ENCODE peak calls at places on chromosomes 12 and 14, in eight cellular contexts. One of them, this sample, is unnamed. For H3K36me3, the result is how much of the 10 kb centered on the place peaks cover.

GRCh38 chr12:113293100-113293499 is 41.8 kb downstream of the SLC8B1 start:
- DNase-seq in CD8-positive, alpha-beta T cell: no peak
- DNase-seq in HCT116: no peak
- DNase-seq in body of pancreas: no peak
- DNase-seq in right lobe of liver: no peak
- DNase-seq in OCI-LY7: no peak
- DNase-seq in colonic mucosa: no peak
- DNase-seq in SJSA1: no peak
- DNase-seq in this sample: no peak

GRCh38 chr12:87150969-87151662 is 878.1 kb downstream of the C12orf50 start:
- DNase-seq in CD8-positive, alpha-beta T cell: no peak
- DNase-seq in HCT116: no peak
- DNase-seq in body of pancreas: no peak
- DNase-seq in right lobe of liver: peak
- DNase-seq in OCI-LY7: no peak
- DNase-seq in colonic mucosa: no peak
- DNase-seq in SJSA1: no peak
- DNase-seq in this sample: no peak

GRCh38 chr14:105095236-105095805 is 30.1 kb upstream of the GPR132 start:
- DNase-seq in CD8-positive, alpha-beta T cell: no peak
- DNase-seq in HCT116: no peak
- DNase-seq in body of pancreas: no peak
- DNase-seq in right lobe of liver: no peak
- DNase-seq in OCI-LY7: no peak
- DNase-seq in colonic mucosa: no peak
- DNase-seq in SJSA1: no peak
- DNase-seq in this sample: no peak

GRCh38 chr14:36028218-36028617 is 148.3 kb downstream of the PTCSC3 start:
- DNase-seq in CD8-positive, alpha-beta T cell: no peak
- DNase-seq in HCT116: no peak
- DNase-seq in body of pancreas: no peak
- DNase-seq in right lobe of liver: no peak
- DNase-seq in OCI-LY7: peak
- DNase-seq in colonic mucosa: no peak
- DNase-seq in SJSA1: no peak
- DNase-seq in this sample: no peak

GRCh38 chr14:93271111-93271510 is 61.7 kb downstream of the BTBD7 start:
- DNase-seq in CD8-positive, alpha-beta T cell: no peak
- DNase-seq in HCT116: no peak
- DNase-seq in body of pancreas: no peak
- DNase-seq in right lobe of liver: no peak
- DNase-seq in OCI-LY7: no peak
- DNase-seq in colonic mucosa: no peak
- DNase-seq in SJSA1: no peak
- DNase-seq in this sample: no peak

GRCh38 chr12:49809369-49810158 is 18.6 kb downstream of the NCKAP5L start:
- DNase-seq in CD8-positive, alpha-beta T cell: no peak
- DNase-seq in HCT116: no peak
- DNase-seq in body of pancreas: no peak
- DNase-seq in right lobe of liver: no peak
- DNase-seq in OCI-LY7: no peak
- DNase-seq in colonic mucosa: peak
- DNase-seq in SJSA1: peak
- DNase-seq in this sample: peak

GRCh38 chr12:50221228-50222008 is 54.2 kb upstream of the CERS5 start:
- DNase-seq in CD8-positive, alpha-beta T cell: no peak
- DNase-seq in HCT116: no peak
- DNase-seq in body of pancreas: no peak
- DNase-seq in right lobe of liver: no peak
- DNase-seq in OCI-LY7: peak
- DNase-seq in colonic mucosa: no peak
- DNase-seq in SJSA1: no peak
- DNase-seq in this sample: no peak

GRCh38 chr14:34301107-34301734 is 160.8 kb downstream of the SPTSSA start:
- DNase-seq in CD8-positive, alpha-beta T cell: no peak
- DNase-seq in HCT116: peak
- DNase-seq in body of pancreas: peak
- DNase-seq in right lobe of liver: no peak
- DNase-seq in OCI-LY7: peak
- DNase-seq in colonic mucosa: peak
- DNase-seq in SJSA1: no peak
- DNase-seq in this sample: no peak

GRCh38 chr14:23052671-23053070 is 4.6 kb downstream of the CDH24 start:
- DNase-seq in CD8-positive, alpha-beta T cell: no peak
- DNase-seq in HCT116: no peak
- DNase-seq in body of pancreas: no peak
- DNase-seq in right lobe of liver: no peak
- DNase-seq in OCI-LY7: no peak
- DNase-seq in colonic mucosa: no peak
- DNase-seq in SJSA1: no peak
- DNase-seq in this sample: no peak

GRCh38 chr12:6965026-6965661 is 5.3 kb downstream of the PHB2 start:
- DNase-seq in CD8-positive, alpha-beta T cell: peak
- DNase-seq in HCT116: peak
- DNase-seq in body of pancreas: peak
- DNase-seq in right lobe of liver: peak
- DNase-seq in OCI-LY7: peak
- DNase-seq in colonic mucosa: peak
- DNase-seq in SJSA1: peak
- DNase-seq in this sample: peak

GRCh38 chr12:104520242-104520900 is 63.6 kb downstream of the CHST11 start:
- DNase-seq in CD8-positive, alpha-beta T cell: no peak
- DNase-seq in HCT116: no peak
- DNase-seq in body of pancreas: no peak
- DNase-seq in right lobe of liver: no peak
- DNase-seq in OCI-LY7: peak
- DNase-seq in colonic mucosa: no peak
- DNase-seq in SJSA1: no peak
- DNase-seq in this sample: no peak

GRCh38 chr12:95191060-95191696 is 26.1 kb downstream of the FGD6 start:
- DNase-seq in CD8-positive, alpha-beta T cell: no peak
- DNase-seq in HCT116: no peak
- DNase-seq in body of pancreas: no peak
- DNase-seq in right lobe of liver: no peak
- DNase-seq in OCI-LY7: no peak
- DNase-seq in colonic mucosa: no peak
- DNase-seq in SJSA1: no peak
- DNase-seq in this sample: no peak

GRCh38 chr12:77630341-77630740 is 200.4 kb upstream of the NAV3 start:
- DNase-seq in CD8-positive, alpha-beta T cell: no peak
- DNase-seq in HCT116: no peak
- DNase-seq in body of pancreas: no peak
- DNase-seq in right lobe of liver: no peak
- DNase-seq in OCI-LY7: no peak
- DNase-seq in colonic mucosa: no peak
- DNase-seq in SJSA1: no peak
- DNase-seq in this sample: no peak

GRCh38 chr12:131681257-131681620 is 29.7 kb upstream of the SFSWAP start:
- DNase-seq in CD8-positive, alpha-beta T cell: no peak
- DNase-seq in HCT116: no peak
- DNase-seq in body of pancreas: no peak
- DNase-seq in right lobe of liver: no peak
- DNase-seq in OCI-LY7: no peak
- DNase-seq in colonic mucosa: no peak
- DNase-seq in SJSA1: no peak
- DNase-seq in this sample: no peak

GRCh38 chr12:24039113-24039525 is 89.6 kb upstream of the SOX5 start:
- DNase-seq in CD8-positive, alpha-beta T cell: no peak
- DNase-seq in HCT116: no peak
- DNase-seq in body of pancreas: no peak
- DNase-seq in right lobe of liver: no peak
- DNase-seq in OCI-LY7: no peak
- DNase-seq in colonic mucosa: no peak
- DNase-seq in SJSA1: no peak
- DNase-seq in this sample: no peak

GRCh38 chr12:117100251-117100650 is 1.0 kb upstream of the TESC start:
- DNase-seq in CD8-positive, alpha-beta T cell: no peak
- DNase-seq in HCT116: peak
- DNase-seq in body of pancreas: no peak
- DNase-seq in right lobe of liver: no peak
- DNase-seq in OCI-LY7: no peak
- DNase-seq in colonic mucosa: no peak
- DNase-seq in SJSA1: no peak
- DNase-seq in this sample: no peak

DNA sequence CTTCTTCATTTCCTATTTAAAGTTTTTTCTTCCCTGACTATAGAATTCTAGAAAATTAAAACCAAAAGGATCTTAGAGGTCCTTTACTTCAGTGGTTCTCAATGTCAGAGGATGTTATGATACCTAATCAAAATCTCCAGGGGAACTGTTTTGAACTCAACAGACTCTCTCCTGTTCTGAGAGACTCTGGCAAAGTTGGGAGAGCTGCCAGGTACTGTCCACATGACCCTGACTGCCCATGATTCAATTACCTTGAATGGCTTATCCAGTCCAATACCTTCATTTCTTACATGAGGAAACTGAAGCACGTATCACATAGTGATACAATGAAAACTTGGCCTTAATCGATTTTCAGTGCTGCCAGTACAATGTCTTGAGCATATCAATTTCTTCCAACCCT is 16.6 kb downstream of the ALKBH1 start:
- DNase-seq in CD8-positive, alpha-beta T cell: no peak
- DNase-seq in HCT116: no peak
- DNase-seq in body of pancreas: peak
- DNase-seq in right lobe of liver: no peak
- DNase-seq in OCI-LY7: no peak
- DNase-seq in colonic mucosa: no peak
- DNase-seq in SJSA1: no peak
- DNase-seq in this sample: no peak
- H3K36me3 ChIP-seq in CD8-positive, alpha-beta T cell: under half
- H3K36me3 ChIP-seq in HCT116: under half
- H3K36me3 ChIP-seq in body of pancreas: under half
- H3K36me3 ChIP-seq in right lobe of liver: under half
- H3K36me3 ChIP-seq in OCI-LY7: half or more
- H3K36me3 ChIP-seq in colonic mucosa: under half
- H3K36me3 ChIP-seq in SJSA1: half or more
- H3K36me3 ChIP-seq in this sample: under half

GRCh38 chr14:65074449-65075155 is 27.7 kb downstream of the MAX start:
- DNase-seq in CD8-positive, alpha-beta T cell: no peak
- DNase-seq in HCT116: no peak
- DNase-seq in body of pancreas: no peak
- DNase-seq in right lobe of liver: no peak
- DNase-seq in OCI-LY7: peak
- DNase-seq in colonic mucosa: no peak
- DNase-seq in SJSA1: no peak
- DNase-seq in this sample: no peak
- H3K27ac ChIP-seq in CD8-positive, alpha-beta T cell: no peak
- H3K27ac ChIP-seq in HCT116: no peak
- H3K27ac ChIP-seq in body of pancreas: no peak
- H3K27ac ChIP-seq in right lobe of liver: peak
- H3K27ac ChIP-seq in OCI-LY7: no peak
- H3K27ac ChIP-seq in colonic mucosa: peak
- H3K27ac ChIP-seq in SJSA1: no peak
- H3K27ac ChIP-seq in this sample: peak

GRCh38 chr14:37553935-37554550 is 41.0 kb downstream of the FOXA1 start:
- DNase-seq in CD8-positive, alpha-beta T cell: no peak
- DNase-seq in HCT116: no peak
- DNase-seq in body of pancreas: no peak
- DNase-seq in right lobe of liver: no peak
- DNase-seq in OCI-LY7: no peak
- DNase-seq in colonic mucosa: no peak
- DNase-seq in SJSA1: no peak
- DNase-seq in this sample: no peak
- H3K36me3 ChIP-seq in CD8-positive, alpha-beta T cell: under half
- H3K36me3 ChIP-seq in HCT116: under half
- H3K36me3 ChIP-seq in body of pancreas: under half
- H3K36me3 ChIP-seq in right lobe of liver: under half
- H3K36me3 ChIP-seq in OCI-LY7: under half
- H3K36me3 ChIP-seq in colonic mucosa: under half
- H3K36me3 ChIP-seq in SJSA1: under half
- H3K36me3 ChIP-seq in this sample: under half

DNA sequence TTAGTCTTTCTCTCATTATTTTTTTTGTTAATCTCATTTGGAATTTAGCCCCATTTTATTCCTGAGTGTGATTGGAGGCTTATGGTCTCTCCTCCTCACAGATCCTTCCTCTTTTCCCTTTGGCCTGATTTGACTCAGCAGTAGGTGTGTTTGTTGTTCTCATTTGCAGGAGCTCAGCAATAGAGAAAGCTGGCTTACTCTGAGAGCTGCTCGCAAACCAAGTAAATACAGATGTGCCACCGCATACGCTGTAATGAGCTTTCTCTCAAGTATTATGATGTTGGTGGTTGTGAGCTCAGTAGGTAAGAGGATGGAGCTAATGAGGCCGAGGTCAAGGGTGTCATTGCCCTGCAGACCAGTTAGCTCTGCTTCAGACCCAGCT is 206.5 kb downstream of the ETV6 start:
- DNase-seq in CD8-positive, alpha-beta T cell: no peak
- DNase-seq in HCT116: no peak
- DNase-seq in body of pancreas: no peak
- DNase-seq in right lobe of liver: no peak
- DNase-seq in OCI-LY7: no peak
- DNase-seq in colonic mucosa: no peak
- DNase-seq in SJSA1: no peak
- DNase-seq in this sample: no peak
- H3K27ac ChIP-seq in CD8-positive, alpha-beta T cell: no peak
- H3K27ac ChIP-seq in HCT116: no peak
- H3K27ac ChIP-seq in body of pancreas: no peak
- H3K27ac ChIP-seq in right lobe of liver: no peak
- H3K27ac ChIP-seq in OCI-LY7: peak
- H3K27ac ChIP-seq in colonic mucosa: peak
- H3K27ac ChIP-seq in SJSA1: no peak
- H3K27ac ChIP-seq in this sample: no peak